ENCODE peak calls at places on chromosomes 4 and X, in six cellular contexts. X, J, F, S, T and B are unnamed samples.

GRCh38 chrX:117839544-117839943 is 277.1 kb downstream of the KLHL13 start:
- DNase-seq in S (no peak), F (peak; percentile 6), J (no peak), T (no peak), X (no peak), B (no peak)

GRCh38 chrX:153226344-153227190 is 47.5 kb downstream of the MAGEA1 start:
- DNase-seq in J (no peak), T (peak; percentile 77), S (peak; percentile 67), F (peak; percentile 95), X (no peak), B (peak; percentile 81)

GRCh38 chrX:108537005-108537404 is 97.4 kb downstream of the COL4A5 start:
- DNase-seq in J (peak; percentile 22), X (no peak), S (peak; percentile 13), F (peak; percentile 15), T (no peak), B (no peak)

GRCh38 chrX:71111851-71112468 is 583 bp upstream of the IL2RG start:
- DNase-seq in S (no peak), J (no peak), F (no peak), X (no peak), T (no peak), B (no peak)

GRCh38 chrX:150269613-150270254 is 93.4 kb upstream of the MAMLD1 start:
- DNase-seq in T (no peak), X (no peak), F (no peak), J (peak; percentile 92), S (no peak), B (no peak)

GRCh38 chrX:54357414-54358377 is at the start of gene WNK3:
- DNase-seq in S (no peak), X (no peak), T (peak; percentile 63), J (peak; percentile 0), F (no peak), B (peak; percentile 82)

GRCh38 chr4:10421344-10422055 is 35.7 kb downstream of the ZNF518B start:
- DNase-seq in F (no peak), S (no peak), J (no peak), X (no peak), T (no peak), B (no peak)

GRCh38 chr4:6153874-6154273 is 46.5 kb downstream of the JAKMIP1 start:
- DNase-seq in T (no peak), S (no peak), X (no peak), F (no peak), J (no peak), B (no peak)

GRCh38 chr4:179804440-179804839 is 2362.2 kb upstream of the AGA start:
- DNase-seq in F (no peak), T (no peak), S (no peak), J (no peak), X (no peak), B (no peak)

GRCh38 chr4:15493411-15493810 is 23.7 kb downstream of the CC2D2A start:
- DNase-seq in F (no peak), J (no peak), X (no peak), S (no peak), T (no peak), B (no peak)

GRCh38 chrX:49001521-49002090 is 458 bp downstream of the GRIPAP1 start:
- DNase-seq in S (peak; percentile 7), F (peak; percentile 62), T (peak; percentile 33), J (peak; percentile 1), X (peak; percentile 12), B (peak; percentile 46)

GRCh38 chr4:101355767-101356702 is 8.7 kb upstream of the PPP3CA start:
- DNase-seq in X (no peak), S (peak; percentile 74), T (no peak), J (peak; percentile 81), F (no peak), B (no peak)

GRCh38 chrX:132940727-132941162 is 17.7 kb downstream of the HS6ST2 start:
- DNase-seq in F (no peak), S (peak; percentile 4), J (peak; percentile 31), T (no peak), X (no peak), B (no peak)

GRCh38 chr4:157818946-157819692 is 353.7 kb downstream of the GASK1B start:
- DNase-seq in T (no peak), X (no peak), S (no peak), J (no peak), F (no peak), B (no peak)

GRCh38 chrX:781216-782211 is 150.9 kb downstream of the SHOX start:
- DNase-seq in T (no peak), J (no peak), S (no peak), X (no peak), F (no peak), B (no peak)

GRCh38 chr4:139819082-139819481 is 153.5 kb downstream of the MGST2 start:
- DNase-seq in F (no peak), X (no peak), T (no peak), J (no peak), S (no peak), B (no peak)

DNA sequence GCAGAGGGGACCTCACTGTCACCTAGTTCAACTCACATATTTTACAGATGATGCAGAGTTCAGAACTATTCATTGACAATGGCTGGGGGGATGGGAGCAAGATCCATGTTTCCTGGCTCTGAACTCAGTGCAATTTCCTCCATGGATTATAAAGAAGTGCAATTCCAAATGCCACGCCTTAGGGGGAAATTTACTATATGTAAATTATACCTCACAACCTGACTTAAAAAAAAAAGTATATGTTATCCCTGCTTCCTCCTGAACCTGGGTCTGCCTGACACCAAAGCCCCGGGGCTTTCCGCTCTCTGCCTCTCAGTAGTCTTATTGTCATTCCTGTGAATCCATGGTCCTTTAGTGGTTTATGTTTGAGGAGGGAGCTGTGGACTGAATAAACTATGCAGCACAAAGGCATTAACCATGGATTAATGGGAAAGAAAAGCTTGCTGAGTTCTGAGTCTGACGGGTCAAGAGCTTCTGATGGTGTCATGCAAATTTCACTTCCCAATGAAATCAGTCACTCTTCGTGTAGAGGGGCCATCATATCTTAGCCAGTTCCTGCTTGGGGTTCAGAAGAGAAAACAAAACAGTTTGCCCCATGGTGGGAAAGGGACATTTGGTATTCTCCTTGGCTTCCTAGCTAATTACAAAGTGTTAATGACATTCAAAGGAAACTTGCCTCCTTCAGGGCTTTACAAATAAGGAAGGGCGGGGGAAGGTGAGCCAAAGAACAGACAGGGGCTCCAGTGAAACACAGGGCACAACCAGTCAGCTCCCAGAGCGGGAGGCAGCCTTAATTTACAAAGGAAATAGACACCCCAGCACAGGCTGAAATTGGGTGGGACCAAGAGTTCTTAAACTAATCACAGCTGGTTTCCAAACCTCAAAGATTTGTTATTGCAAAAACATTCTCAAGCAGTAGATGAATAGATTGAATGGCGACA is 14.3 kb downstream of the FAM9C start:
- DNase-seq in J (peak; percentile 35), F (no peak), X (no peak), S (no peak), T (no peak), B (peak; percentile 88)
- H3K9ac ChIP-seq in J (no peak overlapping the region), F (no peak overlapping the region), X (no peak overlapping the region), S (no peak overlapping the region), T (no peak overlapping the region), B (no peak overlapping the region)

GRCh38 chr4:96736352-96736889 is 896.5 kb downstream of the PDHA2 start:
- DNase-seq in X (no peak), S (peak; percentile 64), J (no peak), T (peak; percentile 34), F (no peak), B (peak; percentile 59)
- TF ChIP-seq ZNF274 in X (no peak), S (no peak), J (no peak), T (no peak), F (no peak), B (no peak)

DNA sequence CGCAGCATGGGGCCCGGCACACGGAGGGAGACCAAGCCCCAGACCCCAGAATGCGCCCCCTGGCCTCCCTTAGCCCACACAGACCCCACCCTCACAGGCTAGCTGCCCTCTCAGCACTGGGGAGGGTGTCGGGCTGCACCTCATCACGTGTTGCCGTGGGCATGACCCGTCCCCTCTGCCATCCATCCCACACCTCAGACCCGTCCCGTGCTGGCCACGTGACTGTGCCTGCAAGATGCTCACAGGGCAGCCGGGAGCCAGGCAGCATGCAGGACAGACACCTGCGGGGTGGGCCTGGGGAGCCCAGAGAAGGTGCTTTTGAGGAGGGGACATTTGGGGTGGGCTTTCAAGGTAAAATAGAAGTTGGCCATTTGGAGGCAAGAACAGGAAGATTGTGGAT is 4.8 kb downstream of the MSANTD1 start:
- DNase-seq in T (no peak), J (no peak), X (no peak), S (no peak), F (no peak), B (no peak)
- H3K9ac ChIP-seq in T (no peak overlapping the region), J (no peak overlapping the region), X (no peak overlapping the region), S (no peak overlapping the region), F (no peak overlapping the region), B (no peak overlapping the region)

GRCh38 chrX:9866633-9867032 is 80.4 kb downstream of the SHROOM2 start:
- DNase-seq in X (no peak), F (no peak), S (no peak), J (no peak), T (no peak), B (no peak)

GRCh38 chrX:9867753-9868152 is 81.5 kb downstream of the SHROOM2 start:
- DNase-seq in T (no peak), F (no peak), X (no peak), S (no peak), J (no peak), B (no peak)

GRCh38 chrX:9864011-9864410 is 77.8 kb downstream of the SHROOM2 start:
- DNase-seq in X (no peak), F (no peak), J (no peak), T (no peak), S (no peak), B (no peak)

GRCh38 chrX:9867214-9867613 is 81.0 kb downstream of the SHROOM2 start:
- DNase-seq in F (no peak), S (no peak), T (no peak), J (no peak), X (no peak), B (no peak)

DNA sequence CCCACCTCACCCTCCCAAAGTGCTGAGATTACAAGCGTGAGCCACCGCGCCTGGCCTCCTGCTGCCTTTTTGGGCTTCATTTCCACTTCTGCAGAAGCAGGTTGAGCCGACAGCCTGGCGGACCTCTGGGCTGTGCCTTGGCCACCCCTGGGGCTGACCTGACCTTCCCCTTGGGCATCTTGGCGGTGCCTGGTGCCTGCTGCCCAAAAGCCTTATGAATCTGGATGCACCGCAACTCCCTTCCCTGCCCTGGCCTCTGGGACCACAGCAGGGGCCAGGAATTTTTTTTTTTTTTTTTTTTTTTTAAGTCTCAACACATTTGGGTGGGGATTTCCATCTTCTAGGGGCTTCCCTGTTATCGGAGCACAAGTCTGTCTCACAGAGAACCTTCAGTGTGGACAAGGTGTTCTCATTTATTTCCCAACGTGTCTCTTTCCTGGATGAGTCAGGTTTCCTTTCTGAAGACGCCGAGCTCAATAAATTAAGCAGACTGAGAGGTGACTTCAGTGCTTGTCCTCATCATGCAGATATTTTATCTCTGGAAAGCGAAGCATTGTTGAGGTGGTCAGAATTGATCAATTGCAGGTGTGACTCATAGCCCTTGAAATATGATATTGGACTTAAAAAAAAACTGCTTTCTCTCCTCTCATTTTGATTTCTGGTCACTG is 79.7 kb downstream of the SHROOM2 start:
- DNase-seq in S (peak; percentile 87), J (no peak), X (no peak), T (no peak), F (no peak), B (no peak)
- TF ChIP-seq ZNF274 in S (no peak), J (no peak), X (no peak), T (no peak), F (no peak), B (no peak)

GRCh38 chr4:112302320-112303274 is 5.4 kb downstream of the ALPK1 start:
- DNase-seq in T (no peak), J (no peak), S (no peak), F (no peak), X (no peak), B (no peak)

GRCh38 chr4:112296949-112297483 is at the start of gene ALPK1:
- DNase-seq in F (peak; percentile 17), X (no peak), T (no peak), J (peak; percentile 33), S (peak; percentile 88), B (no peak)

GRCh38 chr4:112297495-112297894 is 326 bp downstream of the ALPK1 start:
- DNase-seq in X (no peak), S (no peak), F (no peak), T (no peak), J (no peak), B (no peak)
- H3K9ac ChIP-seq in X (peak overlapping the region; percentile 65), S (peak overlapping the region; percentile 70), F (peak overlapping the region; percentile 36), T (no peak overlapping the region), J (no peak overlapping the region), B (no peak overlapping the region)